ENCODE peak calls at places on chromosomes 3 and 15, in ten cellular contexts. B is BE2C, A is nephron progenitor cell, Y is dorsolateral prefrontal cortex, K is endothelial cell, P is cardiac fibroblast, W is ovary, V is H9, S is MM.1S, F is body of pancreas. L is an unnamed sample.

GRCh38 chr15:91890614-91891013 is 37.1 kb downstream of the SLCO3A1 start:
- DNase-seq in V (no peak), Y (no peak), B (no peak), S (no peak), P (peak; percentile 62), A (no peak), K (no peak), W (no peak), F (no peak), L (no peak)

GRCh38 chr3:42189746-42190145 is 76.2 kb downstream of the CCK start:
- DNase-seq in W (no peak), A (no peak), P (no peak), S (no peak), Y (no peak), F (no peak), B (no peak), V (no peak), K (no peak), L (no peak)

GRCh38 chr15:28935316-28935715 is 49.5 kb downstream of the APBA2 start:
- DNase-seq in P (no peak), B (peak; percentile 59), A (peak; percentile 51), S (no peak), W (no peak), F (no peak), K (peak; percentile 37), V (peak; percentile 74), Y (peak; percentile 32), L (peak; percentile 44)

GRCh38 chr3:107285197-107285596 is 92.0 kb upstream of the CCDC54 start:
- DNase-seq in V (peak; percentile 86), S (no peak), B (no peak), A (no peak), F (no peak), K (no peak), P (peak; percentile 32), W (no peak), Y (no peak), L (no peak)

GRCh38 chr3:109532257-109533216 is 195.2 kb upstream of the DPPA4 start:
- DNase-seq in V (peak; percentile 77), A (peak; percentile 49), S (peak; percentile 58), Y (peak; percentile 56), P (peak; percentile 90), B (peak; percentile 12), W (no peak), K (peak; percentile 60), F (peak; percentile 65), L (no peak)

GRCh38 chr3:1774597-1774996 is 324.1 kb upstream of the CNTN4 start:
- DNase-seq in W (no peak), B (no peak), A (no peak), S (no peak), K (no peak), P (no peak), F (no peak), V (no peak), Y (no peak), L (no peak)

GRCh38 chr15:85826756-85827515 is 32.2 kb upstream of the KLHL25 start:
- DNase-seq in A (no peak), Y (no peak), V (no peak), W (no peak), P (peak; percentile 17), F (no peak), B (no peak), S (no peak), K (no peak), L (no peak)

GRCh38 chr3:86723433-86723832 is 267.5 kb downstream of the VGLL3 start:
- DNase-seq in S (no peak), A (no peak), K (no peak), F (no peak), P (no peak), V (no peak), Y (no peak), B (no peak), W (no peak), L (no peak)

GRCh38 chr15:38714309-38715072 is 149.9 kb upstream of the RASGRP1 start:
- DNase-seq in Y (no peak), K (no peak), V (no peak), A (no peak), W (no peak), P (peak; percentile 43), S (no peak), B (no peak), F (no peak), L (no peak)

GRCh38 chr15:68795298-68795848 is 25.3 kb downstream of the ANP32A start:
- DNase-seq in A (peak; percentile 81), P (peak; percentile 81), K (peak; percentile 65), B (no peak), V (peak; percentile 94), F (peak; percentile 86), S (peak; percentile 68), W (peak; percentile 69), Y (peak; percentile 96), L (peak; percentile 78)

GRCh38 chr15:67416891-67417290 is 104.0 kb upstream of the C15orf61 start:
- DNase-seq in V (no peak), K (no peak), F (no peak), P (no peak), A (no peak), B (no peak), W (no peak), S (no peak), Y (no peak), L (no peak)

GRCh38 chr15:75921732-75922703 is 18.3 kb downstream of the FBXO22 start:
- DNase-seq in A (no peak), F (peak; percentile 40), W (no peak), Y (no peak), V (no peak), B (peak; percentile 65), S (no peak), P (peak; percentile 88), K (peak; percentile 51), L (no peak)
- TF ChIP-seq CTCF in A (no peak), F (peak; percentile 51), W (no peak), Y (no peak), V (peak; percentile 74), B (peak; percentile 68), S (peak; percentile 22), P (peak; percentile 48), K (no peak), L (peak; percentile 25)

DNA sequence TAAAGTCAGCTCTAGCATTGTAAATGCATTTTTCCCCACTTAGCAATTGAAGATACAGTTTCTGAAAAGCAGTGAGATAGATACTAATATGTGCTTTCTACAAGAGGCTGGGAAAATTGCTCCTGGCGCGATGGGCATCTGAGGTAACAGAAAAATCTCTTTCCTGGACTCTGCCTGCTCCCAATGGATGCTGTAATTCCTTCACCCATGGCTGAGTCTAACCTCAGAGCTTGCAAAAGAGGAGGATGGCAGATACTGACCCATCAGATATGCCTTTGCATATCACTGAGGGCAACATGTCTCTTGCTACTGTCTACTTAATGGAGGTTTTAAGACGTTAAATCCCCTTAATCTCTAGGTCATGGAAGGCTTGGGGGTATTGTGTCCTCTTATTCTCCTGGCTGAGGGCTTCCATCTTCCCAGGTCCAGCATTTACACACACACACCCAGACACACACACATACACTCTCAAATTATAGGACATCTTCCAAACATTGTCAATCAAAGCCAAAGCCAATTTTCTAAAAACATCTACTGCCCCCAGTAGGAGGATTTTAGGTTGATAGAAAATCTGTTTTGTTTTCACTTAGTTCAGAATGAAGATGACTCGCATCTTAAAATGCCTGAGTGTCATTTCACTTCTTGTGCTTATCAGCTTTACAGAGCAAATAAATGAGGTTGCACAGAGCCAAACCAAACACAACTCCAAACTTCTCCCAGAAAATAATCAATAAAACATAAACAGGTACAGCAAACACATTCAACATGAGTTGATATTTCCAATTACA is 2.4 kb downstream of the TRPM1 start:
- DNase-seq in K (no peak), B (no peak), Y (no peak), S (peak; percentile 35), W (no peak), A (no peak), F (no peak), V (no peak), P (no peak), L (no peak)
- TF ChIP-seq CTCF in K (no peak), B (no peak), Y (peak; percentile 23), S (peak; percentile 38), W (no peak), A (no peak), F (no peak), V (no peak), P (no peak), L (peak; percentile 19)

GRCh38 chr3:133494469-133494868 is 79.0 kb upstream of the CDV3 start:
- DNase-seq in K (peak; percentile 47), W (no peak), P (peak; percentile 43), Y (no peak), A (peak; percentile 47), B (peak; percentile 63), F (peak; percentile 42), S (no peak), V (peak; percentile 80), L (no peak)
- TF ChIP-seq CTCF in K (peak; percentile 60), W (no peak), P (peak; percentile 65), Y (no peak), A (peak; percentile 26), B (peak; percentile 60), F (peak; percentile 18), S (peak; percentile 9), V (peak; percentile 70), L (no peak)

DNA sequence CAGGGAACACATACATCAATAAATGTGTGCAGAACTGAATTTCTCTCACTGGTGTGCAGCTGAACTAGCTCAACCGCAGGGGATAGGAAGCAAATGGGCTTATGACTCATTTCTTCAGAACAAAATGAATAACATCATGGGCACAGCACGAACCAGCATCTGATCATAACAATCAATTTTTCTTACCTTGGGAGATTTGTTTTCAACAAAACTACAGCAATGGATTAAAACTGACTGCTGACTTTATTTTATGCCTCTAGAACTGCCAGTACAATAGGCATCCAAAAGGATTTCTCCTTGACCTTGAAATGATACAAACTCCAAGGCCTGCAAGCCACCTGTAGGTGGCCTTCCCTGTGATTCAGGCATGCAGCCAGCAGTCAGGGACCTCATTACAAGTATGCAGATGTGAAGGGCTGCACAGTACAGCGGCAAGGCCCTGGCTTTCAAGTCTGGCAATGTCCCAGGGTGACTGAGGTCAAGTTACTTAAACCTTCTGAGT is 26.1 kb downstream of the TAMM41 start:
- DNase-seq in A (peak; percentile 9), V (peak; percentile 30), K (no peak), B (no peak), Y (no peak), W (peak; percentile 37), S (no peak), F (peak; percentile 43), P (peak; percentile 24), L (peak; percentile 28)
- TF ChIP-seq CTCF in A (no peak), V (peak; percentile 31), K (no peak), B (peak; percentile 10), Y (no peak), W (no peak), S (no peak), F (no peak), P (peak; percentile 16), L (peak; percentile 13)

L was measured in GM10248.